ENCODE peak calls at places on chromosomes 3 and 15, in six cellular contexts. One of them, this sample, is unnamed.

GRCh38 chr3:1380926-1381646 is 288.3 kb downstream of the CNTN6 start:
- DNase-seq in GM23338: no peak
- DNase-seq in OCI-LY7: peak
- DNase-seq in cardiac fibroblast: no peak
- DNase-seq in right lobe of liver: no peak
- DNase-seq in uterus: no peak
- DNase-seq in this sample: no peak

GRCh38 chr15:77992356-77993222 is 84.9 kb downstream of the TBC1D2B start:
- DNase-seq in GM23338: no peak
- DNase-seq in cardiac fibroblast: no peak
- DNase-seq in right lobe of liver: peak
- DNase-seq in uterus: no peak
- DNase-seq in OCI-LY7: no peak
- DNase-seq in this sample: no peak

GRCh38 chr3:155292133-155292532 is 1.4 kb downstream of the STRIT1 start:
- DNase-seq in uterus: no peak
- DNase-seq in right lobe of liver: no peak
- DNase-seq in GM23338: no peak
- DNase-seq in cardiac fibroblast: peak
- DNase-seq in OCI-LY7: no peak
- DNase-seq in this sample: no peak

GRCh38 chr3:95319921-95320494 is 1257.1 kb downstream of the NSUN3 start:
- DNase-seq in right lobe of liver: no peak
- DNase-seq in cardiac fibroblast: no peak
- DNase-seq in uterus: no peak
- DNase-seq in OCI-LY7: no peak
- DNase-seq in GM23338: no peak
- DNase-seq in this sample: no peak

GRCh38 chr3:155112661-155113389 is 32.7 kb downstream of the MME start:
- DNase-seq in cardiac fibroblast: no peak
- DNase-seq in uterus: no peak
- DNase-seq in GM23338: no peak
- DNase-seq in right lobe of liver: no peak
- DNase-seq in OCI-LY7: peak
- DNase-seq in this sample: no peak

GRCh38 chr3:124360140-124360539 is 368.2 kb upstream of the ROPN1 start:
- DNase-seq in uterus: no peak
- DNase-seq in OCI-LY7: no peak
- DNase-seq in right lobe of liver: no peak
- DNase-seq in GM23338: no peak
- DNase-seq in cardiac fibroblast: no peak
- DNase-seq in this sample: no peak

GRCh38 chr15:41124058-41124457 is 8.0 kb upstream of the INO80 start:
- DNase-seq in cardiac fibroblast: no peak
- DNase-seq in OCI-LY7: no peak
- DNase-seq in GM23338: no peak
- DNase-seq in right lobe of liver: no peak
- DNase-seq in uterus: no peak
- DNase-seq in this sample: no peak

GRCh38 chr15:33964665-33965040 is 3.6 kb upstream of the CHRM5 start:
- DNase-seq in uterus: no peak
- DNase-seq in right lobe of liver: no peak
- DNase-seq in GM23338: no peak
- DNase-seq in OCI-LY7: no peak
- DNase-seq in cardiac fibroblast: no peak
- DNase-seq in this sample: no peak

GRCh38 chr15:81163961-81164800 is 30.1 kb downstream of the CFAP161 start:
- DNase-seq in GM23338: no peak
- DNase-seq in right lobe of liver: no peak
- DNase-seq in cardiac fibroblast: peak
- DNase-seq in uterus: no peak
- DNase-seq in OCI-LY7: no peak
- DNase-seq in this sample: no peak

GRCh38 chr15:80695911-80696651 is 971 bp downstream of the ABHD17C start:
- DNase-seq in right lobe of liver: no peak
- DNase-seq in OCI-LY7: peak
- DNase-seq in uterus: peak
- DNase-seq in GM23338: peak
- DNase-seq in cardiac fibroblast: peak
- DNase-seq in this sample: no peak

GRCh38 chr15:60745469-60745971 is 266.6 kb upstream of the ICE2 start:
- DNase-seq in OCI-LY7: no peak
- DNase-seq in cardiac fibroblast: peak
- DNase-seq in right lobe of liver: no peak
- DNase-seq in uterus: peak
- DNase-seq in GM23338: no peak
- DNase-seq in this sample: no peak

GRCh38 chr3:140717915-140718314 is 40.1 kb downstream of the TRIM42 start:
- DNase-seq in GM23338: no peak
- DNase-seq in uterus: no peak
- DNase-seq in OCI-LY7: no peak
- DNase-seq in right lobe of liver: no peak
- DNase-seq in cardiac fibroblast: no peak
- DNase-seq in this sample: no peak

GRCh38 chr3:39378092-39378491 is 5.1 kb upstream of the SLC25A38 start:
- DNase-seq in cardiac fibroblast: peak
- DNase-seq in GM23338: peak
- DNase-seq in uterus: no peak
- DNase-seq in right lobe of liver: peak
- DNase-seq in OCI-LY7: peak
- DNase-seq in this sample: no peak

GRCh38 chr15:51547656-51548055 is 74.9 kb downstream of the DMXL2 start:
- DNase-seq in right lobe of liver: no peak
- DNase-seq in GM23338: no peak
- DNase-seq in cardiac fibroblast: no peak
- DNase-seq in uterus: no peak
- DNase-seq in OCI-LY7: no peak
- DNase-seq in this sample: no peak

GRCh38 chr3:72702997-72703396 is 145.2 kb downstream of the SHQ1 start:
- DNase-seq in OCI-LY7: no peak
- DNase-seq in GM23338: no peak
- DNase-seq in cardiac fibroblast: no peak
- DNase-seq in uterus: no peak
- DNase-seq in right lobe of liver: no peak
- DNase-seq in this sample: no peak

GRCh38 chr3:57735405-57735804 is 20.7 kb upstream of the SLMAP start:
- DNase-seq in GM23338: no peak
- DNase-seq in OCI-LY7: no peak
- DNase-seq in uterus: no peak
- DNase-seq in right lobe of liver: no peak
- DNase-seq in cardiac fibroblast: no peak
- DNase-seq in this sample: no peak

GRCh38 chr15:50378776-50379175 is 23.8 kb upstream of the GABPB1 start:
- DNase-seq in cardiac fibroblast: no peak
- DNase-seq in GM23338: no peak
- DNase-seq in right lobe of liver: no peak
- DNase-seq in uterus: no peak
- DNase-seq in OCI-LY7: no peak
- DNase-seq in this sample: no peak

DNA sequence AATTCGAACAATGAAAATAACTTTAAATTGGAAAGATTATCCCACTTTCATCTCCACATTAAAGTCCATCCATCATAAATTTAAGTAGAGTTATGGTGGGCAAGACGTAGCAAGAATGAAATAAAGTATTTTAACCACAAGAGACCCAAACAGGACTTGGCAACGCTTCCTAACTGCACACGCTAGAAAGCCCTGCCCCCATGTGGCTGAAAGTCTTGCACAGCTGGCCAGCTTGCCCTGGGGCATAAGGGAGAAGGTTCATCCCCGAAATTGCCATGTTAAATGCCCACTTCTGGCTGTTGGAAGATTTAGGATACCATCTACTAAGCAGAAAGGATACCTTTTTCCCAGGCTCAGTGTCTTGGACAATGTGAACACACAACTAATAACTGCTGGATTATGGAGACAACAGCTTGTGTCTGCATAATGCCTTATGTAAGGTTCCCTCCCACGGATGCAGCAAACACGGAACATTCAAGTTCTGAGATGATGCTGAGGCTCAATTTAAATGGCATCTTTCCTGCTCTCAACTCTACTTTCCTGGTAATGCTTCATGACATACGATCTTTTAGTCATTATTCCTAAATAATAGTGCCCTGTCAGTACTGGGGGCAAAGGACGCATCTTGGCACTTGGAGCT is 116.6 kb upstream of the TJP1 start:
- DNase-seq in cardiac fibroblast: no peak
- DNase-seq in right lobe of liver: no peak
- DNase-seq in OCI-LY7: peak
- DNase-seq in GM23338: peak
- DNase-seq in uterus: no peak
- DNase-seq in this sample: no peak
- TF ChIP-seq CTCF in cardiac fibroblast: peak
- TF ChIP-seq CTCF in right lobe of liver: peak
- TF ChIP-seq CTCF in OCI-LY7: peak
- TF ChIP-seq CTCF in GM23338: peak
- TF ChIP-seq CTCF in uterus: peak
- TF ChIP-seq CTCF in this sample: peak

DNA sequence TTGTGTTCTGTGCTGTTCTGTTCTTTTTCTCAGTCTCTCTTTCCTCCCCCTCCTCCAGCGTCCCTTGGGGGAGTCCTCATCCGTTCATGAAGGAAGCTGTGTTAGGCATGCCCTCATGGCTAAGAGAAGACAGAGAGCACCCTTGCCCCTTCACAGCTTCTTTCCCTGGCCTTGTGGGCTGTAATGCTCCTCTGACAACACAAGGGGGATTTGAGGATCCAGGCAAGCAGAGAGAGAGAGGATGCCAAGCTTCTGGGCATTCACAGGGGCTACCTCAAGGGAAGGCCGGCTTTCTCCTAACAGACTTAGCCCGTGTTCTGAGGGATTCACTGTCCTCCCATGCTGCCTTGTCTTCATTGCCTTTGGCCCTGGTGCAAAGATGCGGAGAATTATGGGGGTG is 389.5 kb downstream of the LRTM1 start:
- DNase-seq in right lobe of liver: no peak
- DNase-seq in OCI-LY7: no peak
- DNase-seq in GM23338: peak
- DNase-seq in uterus: no peak
- DNase-seq in cardiac fibroblast: no peak
- DNase-seq in this sample: no peak
- TF ChIP-seq CTCF in right lobe of liver: no peak
- TF ChIP-seq CTCF in OCI-LY7: peak
- TF ChIP-seq CTCF in GM23338: peak
- TF ChIP-seq CTCF in uterus: no peak
- TF ChIP-seq CTCF in cardiac fibroblast: no peak
- TF ChIP-seq CTCF in this sample: no peak

GRCh38 chr3:185325946-185326791 is 36.8 kb upstream of the MAP3K13 start:
- DNase-seq in OCI-LY7: no peak
- DNase-seq in GM23338: no peak
- DNase-seq in right lobe of liver: no peak
- DNase-seq in cardiac fibroblast: no peak
- DNase-seq in uterus: no peak
- DNase-seq in this sample: no peak

GRCh38 chr3:185330238-185330637 is 32.7 kb upstream of the MAP3K13 start:
- DNase-seq in right lobe of liver: no peak
- DNase-seq in OCI-LY7: no peak
- DNase-seq in cardiac fibroblast: no peak
- DNase-seq in GM23338: no peak
- DNase-seq in uterus: no peak
- DNase-seq in this sample: no peak

GRCh38 chr3:185327052-185327451 is 35.9 kb upstream of the MAP3K13 start:
- DNase-seq in GM23338: no peak
- DNase-seq in uterus: no peak
- DNase-seq in cardiac fibroblast: no peak
- DNase-seq in OCI-LY7: no peak
- DNase-seq in right lobe of liver: no peak
- DNase-seq in this sample: no peak

GRCh38 chr3:185330644-185331043 is 32.3 kb upstream of the MAP3K13 start:
- DNase-seq in GM23338: peak
- DNase-seq in uterus: no peak
- DNase-seq in cardiac fibroblast: no peak
- DNase-seq in right lobe of liver: no peak
- DNase-seq in OCI-LY7: no peak
- DNase-seq in this sample: no peak

GRCh38 chr3:185328324-185329004 is 34.5 kb upstream of the MAP3K13 start:
- DNase-seq in OCI-LY7: no peak
- DNase-seq in right lobe of liver: peak
- DNase-seq in uterus: no peak
- DNase-seq in cardiac fibroblast: no peak
- DNase-seq in GM23338: no peak
- DNase-seq in this sample: no peak
- TF ChIP-seq CTCF in OCI-LY7: no peak
- TF ChIP-seq CTCF in right lobe of liver: no peak
- TF ChIP-seq CTCF in uterus: no peak
- TF ChIP-seq CTCF in cardiac fibroblast: no peak
- TF ChIP-seq CTCF in GM23338: no peak
- TF ChIP-seq CTCF in this sample: no peak

DNA sequence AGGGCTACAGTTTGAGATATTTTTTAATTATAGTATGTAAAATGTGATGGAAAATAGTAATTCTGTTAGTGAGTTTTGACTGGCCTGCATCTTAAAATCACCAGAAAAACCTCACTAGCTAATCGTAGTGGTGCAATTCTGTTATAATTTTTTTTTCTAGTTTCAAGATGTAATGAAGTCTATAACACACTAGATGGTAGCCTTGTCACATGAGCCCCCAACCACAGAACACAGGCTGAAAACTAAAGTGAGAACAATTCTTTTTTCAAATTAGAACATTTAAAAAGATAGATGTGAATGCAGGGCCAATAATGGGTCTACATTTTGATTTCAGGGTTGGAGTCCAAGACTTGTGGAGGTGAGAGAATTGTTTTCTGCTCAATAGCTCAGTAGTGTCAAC is 83.3 kb upstream of the KCNH8 start:
- DNase-seq in OCI-LY7: peak
- DNase-seq in cardiac fibroblast: peak
- DNase-seq in uterus: no peak
- DNase-seq in GM23338: peak
- DNase-seq in right lobe of liver: no peak
- DNase-seq in this sample: no peak
- TF ChIP-seq CTCF in OCI-LY7: peak
- TF ChIP-seq CTCF in cardiac fibroblast: no peak
- TF ChIP-seq CTCF in uterus: no peak
- TF ChIP-seq CTCF in GM23338: peak
- TF ChIP-seq CTCF in right lobe of liver: no peak
- TF ChIP-seq CTCF in this sample: peak

DNA sequence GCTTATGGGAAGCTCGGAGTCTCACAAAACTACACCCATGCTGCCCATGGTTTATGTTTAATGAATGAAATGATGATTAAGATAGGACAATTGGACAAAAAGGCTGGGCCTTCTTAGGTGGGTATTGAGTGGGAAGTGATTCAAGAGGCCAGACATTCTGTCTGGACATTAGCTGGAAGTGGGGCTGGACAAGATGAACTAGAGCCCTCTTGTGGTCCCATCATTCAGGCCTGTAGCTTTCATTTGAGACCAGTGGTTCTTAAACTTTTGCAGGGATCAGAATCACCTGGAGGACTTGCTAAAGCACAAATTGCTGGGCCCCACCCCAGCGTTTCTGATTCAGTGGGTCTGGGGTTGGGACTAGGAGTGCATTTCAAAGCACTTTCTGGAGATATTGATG is 290.4 kb upstream of the CTDSPL start:
- DNase-seq in GM23338: no peak
- DNase-seq in OCI-LY7: no peak
- DNase-seq in cardiac fibroblast: peak
- DNase-seq in right lobe of liver: no peak
- DNase-seq in uterus: no peak
- DNase-seq in this sample: no peak
- TF ChIP-seq CTCF in GM23338: no peak
- TF ChIP-seq CTCF in OCI-LY7: peak
- TF ChIP-seq CTCF in cardiac fibroblast: peak
- TF ChIP-seq CTCF in right lobe of liver: no peak
- TF ChIP-seq CTCF in uterus: no peak
- TF ChIP-seq CTCF in this sample: peak

This sample was measured in chondrocyte.